ENCODE peak calls at places on chromosome 1, in ten cellular contexts. O is sigmoid colon, G is stomach, V is transverse colon, R is upper lobe of left lung, N is GM23338, F is Panc1, M is HCT116, W is breast epithelium, K is K562. E is an unnamed sample. For H3K4me1, the result is how much of the 10 kb centered on the place peaks cover.

GRCh38 chr1:224880593-224881307 is 48.7 kb upstream of the DNAH14 start:
- DNase-seq in O (no peak), G (no peak), V (peak), R (no peak), N (peak), F (no peak), M (no peak), W (no peak), K (no peak), E (no peak)

GRCh38 chr1:77282866-77283539 is 1.2 kb downstream of the AK5 start:
- DNase-seq in O (no peak), G (no peak), V (no peak), R (no peak), N (peak), F (no peak), M (no peak), W (no peak), K (no peak), E (no peak)

GRCh38 chr1:201059401-201059800 is 35.9 kb upstream of the KIF21B start:
- DNase-seq in O (no peak), G (no peak), V (no peak), R (no peak), N (peak), F (no peak), M (no peak), W (no peak), K (no peak), E (no peak)

GRCh38 chr1:182433580-182433979 is 16.4 kb upstream of the RGSL1 start:
- DNase-seq in O (no peak), G (no peak), V (no peak), R (no peak), N (no peak), F (no peak), M (no peak), W (no peak), K (no peak), E (no peak)

GRCh38 chr1:248914982-248915381 is 8.9 kb downstream of the PGBD2 start:
- DNase-seq in O (no peak), G (no peak), V (no peak), R (no peak), N (no peak), F (no peak), M (no peak), W (no peak), K (no peak), E (no peak)

GRCh38 chr1:25711555-25712298 is 88.3 kb upstream of the SELENON start:
- DNase-seq in O (peak), G (no peak), V (no peak), R (no peak), N (no peak), F (no peak), M (no peak), W (no peak), K (peak), E (no peak)

GRCh38 chr1:20037877-20038276 is 32.1 kb upstream of the PLA2G5 start:
- DNase-seq in O (no peak), G (no peak), V (no peak), R (no peak), N (peak), F (no peak), M (no peak), W (no peak), K (no peak), E (no peak)

GRCh38 chr1:214446772-214447556 is 104.4 kb downstream of the PTPN14 start:
- DNase-seq in O (no peak), G (peak), V (peak), R (no peak), N (peak), F (peak), M (peak), W (no peak), K (no peak), E (peak)

GRCh38 chr1:162629651-162630050 is 2.6 kb upstream of the DDR2 start:
- DNase-seq in O (no peak), G (no peak), V (no peak), R (no peak), N (no peak), F (no peak), M (no peak), W (no peak), K (no peak), E (no peak)

GRCh38 chr1:203402609-203403337 is 51.9 kb upstream of the FMOD start:
- DNase-seq in O (peak), G (no peak), V (no peak), R (no peak), N (no peak), F (no peak), M (no peak), W (no peak), K (no peak), E (no peak)

GRCh38 chr1:221979461-221980032 is 237.7 kb upstream of the DUSP10 start:
- DNase-seq in O (no peak), G (no peak), V (no peak), R (no peak), N (peak), F (no peak), M (peak), W (no peak), K (peak), E (no peak)

GRCh38 chr1:223242382-223242955 is 99.4 kb upstream of the TLR5 start:
- DNase-seq in O (no peak), G (no peak), V (no peak), R (no peak), N (no peak), F (no peak), M (no peak), W (no peak), K (no peak), E (no peak)

GRCh38 chr1:58904299-58905125 is 120.7 kb upstream of the JUN start:
- DNase-seq in O (no peak), G (no peak), V (no peak), R (no peak), N (no peak), F (no peak), M (no peak), W (no peak), K (no peak), E (no peak)

GRCh38 chr1:119320100-119320499 is 48.5 kb upstream of the HAO2 start:
- DNase-seq in O (no peak), G (no peak), V (no peak), R (no peak), N (no peak), F (no peak), M (no peak), W (no peak), K (no peak), E (no peak)

GRCh38 chr1:9183898-9184297 is 50.7 kb upstream of the H6PD start:
- DNase-seq in O (no peak), G (no peak), V (no peak), R (no peak), N (no peak), F (no peak), M (no peak), W (no peak), K (no peak), E (no peak)

GRCh38 chr1:154553056-154553822 is 5.2 kb downstream of the UBE2Q1 start:
- DNase-seq in O (no peak), G (no peak), V (no peak), R (no peak), N (no peak), F (no peak), M (no peak), W (no peak), K (no peak), E (no peak)
- H3K4me1 ChIP-seq in O (under half), G (half or more), V (under half), R (under half), N (under half), F (under half), M (under half), W (under half), K (under half), E (under half)

GRCh38 chr1:234532511-234532922 is 53.5 kb upstream of the TARBP1 start:
- DNase-seq in O (peak), G (peak), V (peak), R (peak), N (no peak), F (no peak), M (no peak), W (no peak), K (no peak), E (peak)
- TF ChIP-seq POLR2AphosphoS5 in O (peak), G (peak), V (peak), R (peak), N (no peak), F (no peak), M (no peak), W (peak), K (no peak), E (peak)

GRCh38 chr1:159068877-159069276 is 7.7 kb downstream of the AIM2 start:
- DNase-seq in O (no peak), G (no peak), V (no peak), R (peak), N (no peak), F (no peak), M (no peak), W (no peak), K (no peak), E (no peak)

GRCh38 chr1:159067699-159068621 is 8.6 kb downstream of the AIM2 start:
- DNase-seq in O (no peak), G (no peak), V (no peak), R (no peak), N (no peak), F (no peak), M (no peak), W (no peak), K (no peak), E (no peak)

GRCh38 chr1:159076438-159076752 is 171 bp downstream of the AIM2 start:
- DNase-seq in O (no peak), G (no peak), V (no peak), R (no peak), N (no peak), F (no peak), M (no peak), W (no peak), K (no peak), E (no peak)

GRCh38 chr1:159076753-159077656 is at the start of gene AIM2:
- DNase-seq in O (no peak), G (peak), V (peak), R (peak), N (no peak), F (no peak), M (no peak), W (no peak), K (peak), E (no peak)

DNA sequence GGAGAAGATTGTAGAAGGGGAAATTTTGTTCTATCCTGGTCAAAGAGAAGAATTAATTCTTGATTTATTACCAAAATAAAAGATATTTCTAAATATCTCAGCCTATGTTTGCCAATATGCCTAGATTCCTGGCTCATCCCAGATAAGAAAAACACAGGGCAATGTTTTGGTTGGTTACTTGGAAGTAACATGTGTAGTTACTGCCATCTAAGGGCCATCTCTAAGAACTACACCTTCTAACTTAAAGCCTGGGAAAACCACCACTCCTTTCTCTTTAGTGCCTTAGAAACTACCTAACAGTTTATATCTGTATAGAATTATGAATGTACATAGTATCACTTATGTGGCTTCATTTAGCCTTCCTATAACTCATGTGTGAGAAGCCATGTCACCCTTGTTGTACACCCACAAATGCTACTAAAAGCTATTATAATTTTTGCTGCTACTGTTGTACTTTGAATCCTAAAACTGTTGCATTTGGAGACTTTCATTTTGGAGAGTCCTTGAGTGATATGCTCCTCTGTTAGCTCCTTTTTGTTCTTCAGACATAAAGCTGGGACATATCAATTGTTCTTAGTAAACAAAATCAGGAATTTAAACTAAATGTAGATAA is 4.5 kb downstream of the AIM2 start:
- DNase-seq in O (no peak), G (no peak), V (no peak), R (no peak), N (peak), F (peak), M (peak), W (no peak), K (peak), E (no peak)
- H3K4me1 ChIP-seq in O (under half), G (under half), V (under half), R (under half), N (under half), F (under half), M (under half), W (under half), K (under half), E (under half)

DNA sequence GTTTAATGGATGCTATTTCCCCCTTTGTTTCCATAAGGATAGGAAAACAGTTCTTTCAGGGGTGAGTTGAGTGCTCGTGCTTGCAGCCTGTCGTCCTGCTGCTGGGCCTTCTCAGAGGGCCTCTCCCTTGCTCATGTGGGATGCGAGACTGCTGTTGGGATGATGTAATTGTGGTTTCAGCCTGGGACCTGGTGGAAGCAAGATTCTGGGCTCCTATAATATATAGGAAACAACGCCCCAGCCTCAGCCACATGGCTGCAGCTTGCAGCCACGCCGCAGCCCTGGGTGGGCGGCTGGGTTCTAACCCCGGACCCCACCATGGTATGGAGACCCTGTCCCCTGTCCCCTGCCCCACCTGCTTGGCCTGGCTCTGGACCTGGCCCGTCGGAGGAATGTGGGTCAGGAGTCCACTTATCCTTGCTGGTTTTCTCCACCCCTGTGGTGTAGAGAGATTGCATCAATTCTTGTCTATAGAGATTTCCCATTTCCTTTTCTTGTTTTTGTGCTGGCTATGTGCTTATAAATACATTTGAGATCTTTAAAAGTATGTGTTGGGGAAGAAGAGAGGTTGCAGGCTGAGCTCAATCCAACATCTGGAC is 357.8 kb downstream of the SIPA1L2 start:
- DNase-seq in O (no peak), G (no peak), V (no peak), R (no peak), N (no peak), F (no peak), M (no peak), W (no peak), K (no peak), E (no peak)
- TF ChIP-seq POLR2AphosphoS5 in O (no peak), G (no peak), V (no peak), R (no peak), N (no peak), F (no peak), M (no peak), W (no peak), K (no peak), E (no peak)

DNA sequence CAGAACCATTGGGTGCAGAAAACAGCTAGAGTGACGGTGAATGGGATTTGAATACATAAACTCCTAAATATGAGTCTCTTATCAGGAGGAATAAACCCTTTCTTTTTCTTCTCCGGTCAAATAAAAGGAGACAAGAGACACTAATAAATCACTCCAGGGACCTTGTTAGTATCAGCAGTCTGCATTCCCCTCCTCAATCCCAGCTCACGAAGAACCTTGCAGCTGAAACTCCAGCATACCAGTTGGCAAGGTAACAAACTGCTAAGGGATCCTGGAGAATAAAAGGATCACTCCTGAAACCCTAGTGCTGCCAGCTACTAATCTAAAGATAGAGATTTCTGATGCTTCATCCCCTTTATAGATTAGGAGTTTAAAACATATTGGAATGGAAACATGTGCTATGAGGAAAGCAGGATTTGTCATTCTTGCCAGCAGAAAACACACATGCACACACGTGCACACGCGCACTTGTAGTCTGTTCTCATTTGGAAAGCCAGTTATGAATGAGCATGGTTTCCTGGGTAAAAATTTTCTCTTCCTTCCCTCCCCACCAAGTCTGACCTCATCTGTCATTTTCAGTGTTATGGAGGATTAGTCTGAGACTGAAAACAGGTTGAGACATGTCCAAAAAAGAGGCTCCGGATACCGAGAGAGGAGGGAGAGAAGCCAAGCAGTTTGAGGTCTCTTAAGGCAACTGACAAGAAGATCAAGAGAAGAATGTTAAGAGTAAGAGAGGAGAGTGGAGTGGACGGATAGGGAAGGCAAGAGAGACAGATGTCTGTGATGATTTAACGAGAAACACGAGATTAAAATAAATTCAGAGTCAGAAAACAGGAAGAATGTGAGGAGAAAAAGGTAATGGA is 10.9 kb downstream of the IER5 start:
- DNase-seq in O (no peak), G (no peak), V (no peak), R (no peak), N (peak), F (no peak), M (no peak), W (no peak), K (no peak), E (no peak)
- H3K4me1 ChIP-seq in O (under half), G (under half), V (under half), R (half or more), N (half or more), F (half or more), M (half or more), W (under half), K (half or more), E (under half)

GRCh38 chr1:30670195-30671060 is 53.0 kb downstream of the MATN1 start:
- DNase-seq in O (no peak), G (no peak), V (no peak), R (no peak), N (no peak), F (no peak), M (no peak), W (no peak), K (no peak), E (no peak)

GRCh38 chr1:30668546-30669327 is 54.6 kb downstream of the MATN1 start:
- DNase-seq in O (no peak), G (no peak), V (no peak), R (no peak), N (no peak), F (no peak), M (no peak), W (no peak), K (no peak), E (no peak)

GRCh38 chr1:30665621-30666020 is 57.8 kb downstream of the MATN1 start:
- DNase-seq in O (no peak), G (no peak), V (no peak), R (no peak), N (no peak), F (no peak), M (no peak), W (no peak), K (no peak), E (no peak)

GRCh38 chr1:30665216-30665615 is 58.2 kb downstream of the MATN1 start:
- DNase-seq in O (no peak), G (no peak), V (no peak), R (no peak), N (no peak), F (no peak), M (no peak), W (no peak), K (no peak), E (no peak)

GRCh38 chr1:30668026-30668425 is 55.4 kb downstream of the MATN1 start:
- DNase-seq in O (no peak), G (peak), V (peak), R (no peak), N (no peak), F (no peak), M (no peak), W (no peak), K (no peak), E (peak)
- TF ChIP-seq POLR2AphosphoS5 in O (no peak), G (no peak), V (no peak), R (no peak), N (no peak), F (no peak), M (peak), W (no peak), K (no peak), E (peak)

DNA sequence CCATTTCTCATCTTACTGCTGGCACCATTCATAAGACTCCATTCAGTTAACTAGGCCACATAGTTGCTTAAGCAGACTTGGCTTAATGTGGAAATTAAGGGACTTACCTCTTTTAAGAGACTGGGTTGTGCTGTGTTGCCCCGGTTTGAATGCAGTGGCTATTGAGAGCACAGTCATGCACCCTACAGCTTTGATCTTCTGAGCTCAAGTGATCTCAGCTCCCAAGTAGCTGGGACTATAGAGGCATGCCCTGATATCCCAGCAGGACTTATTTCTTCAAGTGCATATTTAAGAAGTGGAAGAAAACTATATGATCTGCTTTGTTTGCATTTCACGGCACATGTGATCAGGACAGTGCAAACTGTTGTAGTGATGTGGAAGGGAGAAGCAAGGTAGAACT is 181.2 kb downstream of the RASAL2 start:
- DNase-seq in O (no peak), G (no peak), V (no peak), R (no peak), N (no peak), F (no peak), M (no peak), W (no peak), K (no peak), E (no peak)
- H3K4me1 ChIP-seq in O (under half), G (under half), V (under half), R (under half), N (half or more), F (under half), M (under half), W (under half), K (under half), E (under half)

GRCh38 chr1:111346089-111346885 is 55.6 kb downstream of the CHIA start:
- DNase-seq in O (peak), G (peak), V (peak), R (peak), N (peak), F (no peak), M (peak), W (peak), K (peak), E (peak)
- TF ChIP-seq POLR2AphosphoS5 in O (peak), G (peak), V (peak), R (peak), N (no peak), F (no peak), M (peak), W (peak), K (no peak), E (peak)

E was measured in prostate gland.